ENCODE peak calls at places on chromosomes 13 and 19, in nine cellular contexts. One of them, this sample, is unnamed.

GRCh38 chr13:111516712-111517640 is 196.5 kb downstream of the TEX29 start:
- DNase-seq in cardiac fibroblast: no peak
- DNase-seq in heart right ventricle: no peak
- DNase-seq in transverse colon: no peak
- DNase-seq in astrocyte of the spinal cord: no peak
- DNase-seq in stomach: no peak
- DNase-seq in HCT116: no peak
- DNase-seq in fibroblast of pulmonary artery: no peak
- DNase-seq in retinal pigment epithelial cell: no peak
- DNase-seq in this sample: no peak

GRCh38 chr13:110716235-110716505 is 2.7 kb downstream of the ING1 start:
- DNase-seq in cardiac fibroblast: peak
- DNase-seq in heart right ventricle: no peak
- DNase-seq in transverse colon: peak
- DNase-seq in astrocyte of the spinal cord: peak
- DNase-seq in stomach: peak
- DNase-seq in HCT116: no peak
- DNase-seq in fibroblast of pulmonary artery: peak
- DNase-seq in retinal pigment epithelial cell: no peak
- DNase-seq in this sample: no peak

GRCh38 chr19:10603873-10604459 is 16.9 kb upstream of the AP1M2 start:
- DNase-seq in cardiac fibroblast: peak
- DNase-seq in heart right ventricle: no peak
- DNase-seq in transverse colon: peak
- DNase-seq in astrocyte of the spinal cord: peak
- DNase-seq in stomach: peak
- DNase-seq in HCT116: no peak
- DNase-seq in fibroblast of pulmonary artery: peak
- DNase-seq in retinal pigment epithelial cell: no peak
- DNase-seq in this sample: peak

GRCh38 chr19:11995174-11995573 is 30.3 kb downstream of the ZNF763 start:
- DNase-seq in cardiac fibroblast: peak
- DNase-seq in heart right ventricle: no peak
- DNase-seq in transverse colon: no peak
- DNase-seq in astrocyte of the spinal cord: no peak
- DNase-seq in stomach: no peak
- DNase-seq in HCT116: no peak
- DNase-seq in fibroblast of pulmonary artery: peak
- DNase-seq in retinal pigment epithelial cell: no peak
- DNase-seq in this sample: no peak

GRCh38 chr19:39196860-39197562 is at the start of gene NCCRP1:
- DNase-seq in cardiac fibroblast: no peak
- DNase-seq in heart right ventricle: no peak
- DNase-seq in transverse colon: no peak
- DNase-seq in astrocyte of the spinal cord: no peak
- DNase-seq in stomach: no peak
- DNase-seq in HCT116: no peak
- DNase-seq in fibroblast of pulmonary artery: no peak
- DNase-seq in retinal pigment epithelial cell: no peak
- DNase-seq in this sample: no peak

GRCh38 chr13:105918842-105919741 is 616.4 kb downstream of the EFNB2 start:
- DNase-seq in cardiac fibroblast: peak
- DNase-seq in heart right ventricle: no peak
- DNase-seq in transverse colon: peak
- DNase-seq in astrocyte of the spinal cord: peak
- DNase-seq in stomach: peak
- DNase-seq in HCT116: peak
- DNase-seq in fibroblast of pulmonary artery: peak
- DNase-seq in retinal pigment epithelial cell: peak
- DNase-seq in this sample: peak

GRCh38 chr13:99991013-99991805 is 9.6 kb downstream of the ZIC2 start:
- DNase-seq in cardiac fibroblast: no peak
- DNase-seq in heart right ventricle: no peak
- DNase-seq in transverse colon: no peak
- DNase-seq in astrocyte of the spinal cord: peak
- DNase-seq in stomach: no peak
- DNase-seq in HCT116: no peak
- DNase-seq in fibroblast of pulmonary artery: no peak
- DNase-seq in retinal pigment epithelial cell: no peak
- DNase-seq in this sample: no peak

GRCh38 chr13:45584816-45585215 is 30.7 kb downstream of the ERICH6B start:
- DNase-seq in cardiac fibroblast: no peak
- DNase-seq in heart right ventricle: no peak
- DNase-seq in transverse colon: no peak
- DNase-seq in astrocyte of the spinal cord: no peak
- DNase-seq in stomach: no peak
- DNase-seq in HCT116: peak
- DNase-seq in fibroblast of pulmonary artery: no peak
- DNase-seq in retinal pigment epithelial cell: no peak
- DNase-seq in this sample: no peak

GRCh38 chr19:15456441-15456840 is 6.7 kb upstream of the WIZ start:
- DNase-seq in cardiac fibroblast: no peak
- DNase-seq in heart right ventricle: no peak
- DNase-seq in transverse colon: no peak
- DNase-seq in astrocyte of the spinal cord: no peak
- DNase-seq in stomach: no peak
- DNase-seq in HCT116: no peak
- DNase-seq in fibroblast of pulmonary artery: no peak
- DNase-seq in retinal pigment epithelial cell: no peak
- DNase-seq in this sample: no peak

GRCh38 chr19:16527971-16528521 is 14.2 kb downstream of the CHERP start:
- DNase-seq in cardiac fibroblast: peak
- DNase-seq in heart right ventricle: no peak
- DNase-seq in transverse colon: no peak
- DNase-seq in astrocyte of the spinal cord: no peak
- DNase-seq in stomach: peak
- DNase-seq in HCT116: no peak
- DNase-seq in fibroblast of pulmonary artery: peak
- DNase-seq in retinal pigment epithelial cell: no peak
- DNase-seq in this sample: no peak

GRCh38 chr13:114237415-114238112 is 2.9 kb downstream of the CDC16 start:
- DNase-seq in cardiac fibroblast: no peak
- DNase-seq in heart right ventricle: no peak
- DNase-seq in transverse colon: no peak
- DNase-seq in astrocyte of the spinal cord: no peak
- DNase-seq in stomach: no peak
- DNase-seq in HCT116: no peak
- DNase-seq in fibroblast of pulmonary artery: no peak
- DNase-seq in retinal pigment epithelial cell: no peak
- DNase-seq in this sample: no peak

GRCh38 chr13:52096062-52096461 is 32.8 kb downstream of the NEK5 start:
- DNase-seq in cardiac fibroblast: no peak
- DNase-seq in heart right ventricle: no peak
- DNase-seq in transverse colon: no peak
- DNase-seq in astrocyte of the spinal cord: no peak
- DNase-seq in stomach: no peak
- DNase-seq in HCT116: no peak
- DNase-seq in fibroblast of pulmonary artery: no peak
- DNase-seq in retinal pigment epithelial cell: no peak
- DNase-seq in this sample: no peak

GRCh38 chr13:100619940-100620339 is 31.4 kb upstream of the GGACT start:
- DNase-seq in cardiac fibroblast: no peak
- DNase-seq in heart right ventricle: no peak
- DNase-seq in transverse colon: no peak
- DNase-seq in astrocyte of the spinal cord: no peak
- DNase-seq in stomach: no peak
- DNase-seq in HCT116: no peak
- DNase-seq in fibroblast of pulmonary artery: no peak
- DNase-seq in retinal pigment epithelial cell: no peak
- DNase-seq in this sample: no peak

GRCh38 chr13:44842158-44842557 is 147.1 kb downstream of the NUFIP1 start:
- DNase-seq in cardiac fibroblast: peak
- DNase-seq in heart right ventricle: no peak
- DNase-seq in transverse colon: no peak
- DNase-seq in astrocyte of the spinal cord: peak
- DNase-seq in stomach: no peak
- DNase-seq in HCT116: no peak
- DNase-seq in fibroblast of pulmonary artery: peak
- DNase-seq in retinal pigment epithelial cell: no peak
- DNase-seq in this sample: peak

GRCh38 chr13:72805663-72806341 is 23.9 kb downstream of the PIBF1 start:
- DNase-seq in cardiac fibroblast: no peak
- DNase-seq in heart right ventricle: no peak
- DNase-seq in transverse colon: no peak
- DNase-seq in astrocyte of the spinal cord: no peak
- DNase-seq in stomach: no peak
- DNase-seq in HCT116: no peak
- DNase-seq in fibroblast of pulmonary artery: peak
- DNase-seq in retinal pigment epithelial cell: no peak
- DNase-seq in this sample: no peak

GRCh38 chr13:106753241-106753640 is 185.3 kb upstream of the ARGLU1 start:
- DNase-seq in cardiac fibroblast: no peak
- DNase-seq in heart right ventricle: peak
- DNase-seq in transverse colon: no peak
- DNase-seq in astrocyte of the spinal cord: no peak
- DNase-seq in stomach: no peak
- DNase-seq in HCT116: no peak
- DNase-seq in fibroblast of pulmonary artery: no peak
- DNase-seq in retinal pigment epithelial cell: peak
- DNase-seq in this sample: no peak

GRCh38 chr13:38223093-38223492 is 126.6 kb upstream of the UFM1 start:
- DNase-seq in cardiac fibroblast: peak
- DNase-seq in heart right ventricle: no peak
- DNase-seq in transverse colon: no peak
- DNase-seq in astrocyte of the spinal cord: peak
- DNase-seq in stomach: no peak
- DNase-seq in HCT116: no peak
- DNase-seq in fibroblast of pulmonary artery: peak
- DNase-seq in retinal pigment epithelial cell: no peak
- DNase-seq in this sample: peak
- TF ChIP-seq CTCF in cardiac fibroblast: peak
- TF ChIP-seq CTCF in heart right ventricle: no peak
- TF ChIP-seq CTCF in transverse colon: no peak
- TF ChIP-seq CTCF in astrocyte of the spinal cord: peak
- TF ChIP-seq CTCF in stomach: no peak
- TF ChIP-seq CTCF in HCT116: no peak
- TF ChIP-seq CTCF in fibroblast of pulmonary artery: peak
- TF ChIP-seq CTCF in retinal pigment epithelial cell: peak
- TF ChIP-seq CTCF in this sample: peak

GRCh38 chr13:20159646-20160345 is 1.1 kb downstream of the GJA3 start:
- DNase-seq in cardiac fibroblast: no peak
- DNase-seq in heart right ventricle: no peak
- DNase-seq in transverse colon: no peak
- DNase-seq in astrocyte of the spinal cord: peak
- DNase-seq in stomach: no peak
- DNase-seq in HCT116: no peak
- DNase-seq in fibroblast of pulmonary artery: peak
- DNase-seq in retinal pigment epithelial cell: no peak
- DNase-seq in this sample: no peak
- H3K4me3 ChIP-seq in cardiac fibroblast: peak
- H3K4me3 ChIP-seq in heart right ventricle: peak
- H3K4me3 ChIP-seq in transverse colon: peak
- H3K4me3 ChIP-seq in astrocyte of the spinal cord: peak
- H3K4me3 ChIP-seq in stomach: peak
- H3K4me3 ChIP-seq in HCT116: peak
- H3K4me3 ChIP-seq in fibroblast of pulmonary artery: peak
- H3K4me3 ChIP-seq in retinal pigment epithelial cell: peak
- H3K4me3 ChIP-seq in this sample: peak

DNA sequence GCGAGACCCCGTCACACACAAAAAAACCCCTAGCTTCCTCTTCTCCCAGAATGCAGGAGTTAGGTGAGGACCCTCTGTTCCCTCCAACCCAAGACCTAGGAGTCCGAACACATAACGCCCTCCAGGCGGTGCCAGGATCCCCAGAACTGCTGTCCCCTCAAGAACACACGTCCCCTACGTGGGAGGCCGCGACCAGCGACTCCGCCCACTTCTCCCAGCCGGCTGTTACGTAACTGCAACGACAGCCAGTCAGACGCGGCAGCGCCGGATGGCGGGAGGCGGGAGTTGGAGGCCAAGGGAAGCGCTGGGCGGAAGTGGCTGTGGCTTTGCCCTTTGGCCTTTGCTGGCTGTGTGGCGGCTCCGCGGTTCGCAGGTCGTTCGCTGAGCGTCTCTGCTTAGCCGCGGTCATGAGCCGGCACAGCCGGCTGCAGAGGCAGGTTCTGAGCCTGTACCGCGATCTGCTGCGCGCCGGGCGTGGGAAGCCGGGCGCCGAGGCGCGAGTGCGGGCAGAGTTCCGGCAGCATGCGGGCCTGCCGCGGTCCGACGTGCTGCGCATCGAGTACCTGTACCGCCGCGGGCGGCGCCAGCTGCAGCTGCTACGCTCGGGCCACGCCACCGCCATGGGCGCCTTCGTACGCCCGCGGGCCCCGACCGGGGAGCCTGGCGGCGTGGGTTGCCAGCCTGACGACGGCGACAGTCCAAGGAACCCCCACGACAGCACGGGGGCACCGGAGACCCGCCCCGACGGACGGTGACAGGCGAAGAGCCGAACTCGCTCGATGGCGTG is at the start of gene SDHAF1:
- DNase-seq in cardiac fibroblast: peak
- DNase-seq in heart right ventricle: peak
- DNase-seq in transverse colon: peak
- DNase-seq in astrocyte of the spinal cord: peak
- DNase-seq in stomach: peak
- DNase-seq in HCT116: peak
- DNase-seq in fibroblast of pulmonary artery: peak
- DNase-seq in retinal pigment epithelial cell: peak
- DNase-seq in this sample: peak
- TF ChIP-seq CTCF in cardiac fibroblast: no peak
- TF ChIP-seq CTCF in heart right ventricle: peak
- TF ChIP-seq CTCF in transverse colon: no peak
- TF ChIP-seq CTCF in astrocyte of the spinal cord: no peak
- TF ChIP-seq CTCF in stomach: no peak
- TF ChIP-seq CTCF in HCT116: no peak
- TF ChIP-seq CTCF in fibroblast of pulmonary artery: no peak
- TF ChIP-seq CTCF in retinal pigment epithelial cell: no peak
- TF ChIP-seq CTCF in this sample: no peak

GRCh38 chr19:54429545-54430227 is 14.4 kb downstream of the TTYH1 start:
- DNase-seq in cardiac fibroblast: no peak
- DNase-seq in heart right ventricle: no peak
- DNase-seq in transverse colon: no peak
- DNase-seq in astrocyte of the spinal cord: no peak
- DNase-seq in stomach: no peak
- DNase-seq in HCT116: no peak
- DNase-seq in fibroblast of pulmonary artery: no peak
- DNase-seq in retinal pigment epithelial cell: no peak
- DNase-seq in this sample: no peak

GRCh38 chr19:54432144-54432738 is 16.8 kb upstream of the LENG8 start:
- DNase-seq in cardiac fibroblast: no peak
- DNase-seq in heart right ventricle: no peak
- DNase-seq in transverse colon: no peak
- DNase-seq in astrocyte of the spinal cord: no peak
- DNase-seq in stomach: no peak
- DNase-seq in HCT116: peak
- DNase-seq in fibroblast of pulmonary artery: no peak
- DNase-seq in retinal pigment epithelial cell: no peak
- DNase-seq in this sample: no peak

GRCh38 chr19:54431255-54431838 is 16.1 kb downstream of the TTYH1 start:
- DNase-seq in cardiac fibroblast: peak
- DNase-seq in heart right ventricle: no peak
- DNase-seq in transverse colon: peak
- DNase-seq in astrocyte of the spinal cord: peak
- DNase-seq in stomach: peak
- DNase-seq in HCT116: peak
- DNase-seq in fibroblast of pulmonary artery: peak
- DNase-seq in retinal pigment epithelial cell: no peak
- DNase-seq in this sample: no peak

GRCh38 chr19:54429176-54429495 is 13.9 kb downstream of the TTYH1 start:
- DNase-seq in cardiac fibroblast: no peak
- DNase-seq in heart right ventricle: no peak
- DNase-seq in transverse colon: no peak
- DNase-seq in astrocyte of the spinal cord: no peak
- DNase-seq in stomach: no peak
- DNase-seq in HCT116: no peak
- DNase-seq in fibroblast of pulmonary artery: no peak
- DNase-seq in retinal pigment epithelial cell: no peak
- DNase-seq in this sample: no peak

GRCh38 chr19:54430306-54431254 is 15.3 kb downstream of the TTYH1 start:
- DNase-seq in cardiac fibroblast: peak
- DNase-seq in heart right ventricle: peak
- DNase-seq in transverse colon: peak
- DNase-seq in astrocyte of the spinal cord: no peak
- DNase-seq in stomach: no peak
- DNase-seq in HCT116: peak
- DNase-seq in fibroblast of pulmonary artery: peak
- DNase-seq in retinal pigment epithelial cell: no peak
- DNase-seq in this sample: no peak
- H3K4me3 ChIP-seq in cardiac fibroblast: peak
- H3K4me3 ChIP-seq in heart right ventricle: peak
- H3K4me3 ChIP-seq in transverse colon: peak
- H3K4me3 ChIP-seq in astrocyte of the spinal cord: no peak
- H3K4me3 ChIP-seq in stomach: peak
- H3K4me3 ChIP-seq in HCT116: peak
- H3K4me3 ChIP-seq in fibroblast of pulmonary artery: peak
- H3K4me3 ChIP-seq in retinal pigment epithelial cell: no peak
- H3K4me3 ChIP-seq in this sample: peak